ENCODE peak calls at places on chromosomes 1 and 21, in four cellular contexts. T is GM12865; Q is naive thymus-derived CD8-positive, alpha-beta T cell; P is HFF-Myc. E is an unnamed sample.

GRCh38 chr1:81617308-81618027 is 183.3 kb upstream of the ADGRL2 start:
- DNase-seq in P (no peak), Q (no peak), T (no peak), E (peak)

GRCh38 chr1:216111842-216112241 is 311.4 kb downstream of the USH2A start:
- DNase-seq in T (no peak), P (no peak), Q (no peak), E (peak)

GRCh38 chr1:56080123-56080522 is 499.2 kb downstream of the PLPP3 start:
- DNase-seq in Q (no peak), T (no peak), P (no peak), E (no peak)

GRCh38 chr1:8727809-8728213 is 89.6 kb downstream of the RERE start:
- DNase-seq in T (no peak), Q (no peak), P (no peak), E (no peak)

GRCh38 chr1:109186704-109187071 is 27.0 kb upstream of the SARS1 start:
- DNase-seq in P (no peak), Q (no peak), T (no peak), E (no peak)

GRCh38 chr21:31938330-31939301 is 65.8 kb downstream of the HUNK start:
- DNase-seq in T (no peak), P (no peak), Q (no peak), E (peak)

GRCh38 chr1:172351761-172352161 is 68.7 kb upstream of the C1orf105 start:
- DNase-seq in Q (no peak), P (peak), T (no peak), E (no peak)

GRCh38 chr1:225754940-225755635 is 22.5 kb upstream of the SRP9 start:
- DNase-seq in Q (no peak), P (peak), T (no peak), E (no peak)

GRCh38 chr1:194570449-194570848 is 1384.0 kb upstream of the B3GALT2 start:
- DNase-seq in Q (no peak), T (no peak), P (no peak), E (no peak)

GRCh38 chr1:60132108-60132507 is 58.5 kb upstream of the C1orf87 start:
- DNase-seq in T (no peak), P (no peak), Q (no peak), E (no peak)

GRCh38 chr1:203453616-203454015 is 22.0 kb upstream of the PRELP start:
- DNase-seq in P (no peak), Q (no peak), T (no peak), E (no peak)